ENCODE peak calls at places on chromosome 7, in seven cellular contexts. One of them, this sample, is unnamed.

GRCh38 chr7:122885583-122886356 is 490 bp downstream of the CADPS2 start:
- DNase-seq in AG09319: no peak
- DNase-seq in HCT116: no peak
- DNase-seq in stimulated activated CD4-positive, alpha-beta T cell treated with anti-CD3 and anti-CD28 coated beads, Interleukin-1b, Interleukin-23, amount 100 ng/mL, for 4 hours: no peak
- DNase-seq in lung microvascular endothelial cell: peak; percentile 65
- DNase-seq in NCI-H2171 treated with DMSO at 0.1 percent for 48 hours: peak; percentile 41
- DNase-seq in cardiac fibroblast: peak; percentile 62
- DNase-seq in this sample: peak; percentile 17

GRCh38 chr7:151813445-151813844 is 63.5 kb downstream of the PRKAG2 start:
- DNase-seq in AG09319: no peak
- DNase-seq in HCT116: no peak
- DNase-seq in stimulated activated CD4-positive, alpha-beta T cell treated with anti-CD3 and anti-CD28 coated beads, Interleukin-1b, Interleukin-23, amount 100 ng/mL, for 4 hours: no peak
- DNase-seq in lung microvascular endothelial cell: no peak
- DNase-seq in NCI-H2171 treated with DMSO at 0.1 percent for 48 hours: no peak
- DNase-seq in cardiac fibroblast: no peak
- DNase-seq in this sample: no peak

GRCh38 chr7:73622909-73623797 is 1.2 kb downstream of the MLXIPL start:
- DNase-seq in AG09319: no peak
- DNase-seq in HCT116: no peak
- DNase-seq in stimulated activated CD4-positive, alpha-beta T cell treated with anti-CD3 and anti-CD28 coated beads, Interleukin-1b, Interleukin-23, amount 100 ng/mL, for 4 hours: no peak
- DNase-seq in lung microvascular endothelial cell: no peak
- DNase-seq in NCI-H2171 treated with DMSO at 0.1 percent for 48 hours: peak; percentile 52
- DNase-seq in cardiac fibroblast: no peak
- DNase-seq in this sample: peak; percentile 15

GRCh38 chr7:3436112-3436511 is 135.1 kb downstream of the SDK1 start:
- DNase-seq in AG09319: no peak
- DNase-seq in HCT116: no peak
- DNase-seq in stimulated activated CD4-positive, alpha-beta T cell treated with anti-CD3 and anti-CD28 coated beads, Interleukin-1b, Interleukin-23, amount 100 ng/mL, for 4 hours: no peak
- DNase-seq in lung microvascular endothelial cell: no peak
- DNase-seq in NCI-H2171 treated with DMSO at 0.1 percent for 48 hours: no peak
- DNase-seq in cardiac fibroblast: no peak
- DNase-seq in this sample: no peak

GRCh38 chr7:135748770-135749169 is at the start of gene FAM180A:
- DNase-seq in AG09319: peak; percentile 85
- DNase-seq in HCT116: no peak
- DNase-seq in stimulated activated CD4-positive, alpha-beta T cell treated with anti-CD3 and anti-CD28 coated beads, Interleukin-1b, Interleukin-23, amount 100 ng/mL, for 4 hours: no peak
- DNase-seq in lung microvascular endothelial cell: no peak
- DNase-seq in NCI-H2171 treated with DMSO at 0.1 percent for 48 hours: no peak
- DNase-seq in cardiac fibroblast: peak; percentile 80
- DNase-seq in this sample: peak; percentile 95

GRCh38 chr7:13099197-13099795 is 411.9 kb downstream of the ARL4A start:
- DNase-seq in AG09319: no peak
- DNase-seq in HCT116: no peak
- DNase-seq in stimulated activated CD4-positive, alpha-beta T cell treated with anti-CD3 and anti-CD28 coated beads, Interleukin-1b, Interleukin-23, amount 100 ng/mL, for 4 hours: no peak
- DNase-seq in lung microvascular endothelial cell: no peak
- DNase-seq in NCI-H2171 treated with DMSO at 0.1 percent for 48 hours: no peak
- DNase-seq in cardiac fibroblast: peak; percentile 63
- DNase-seq in this sample: peak; percentile 17

GRCh38 chr7:46859963-46860475 is 721.9 kb downstream of the TNS3 start:
- DNase-seq in AG09319: no peak
- DNase-seq in HCT116: no peak
- DNase-seq in stimulated activated CD4-positive, alpha-beta T cell treated with anti-CD3 and anti-CD28 coated beads, Interleukin-1b, Interleukin-23, amount 100 ng/mL, for 4 hours: no peak
- DNase-seq in lung microvascular endothelial cell: peak; percentile 27
- DNase-seq in NCI-H2171 treated with DMSO at 0.1 percent for 48 hours: peak; percentile 7
- DNase-seq in cardiac fibroblast: peak; percentile 74
- DNase-seq in this sample: peak; percentile 44

GRCh38 chr7:100655908-100656674 is at the start of gene ACTL6B:
- DNase-seq in AG09319: no peak
- DNase-seq in HCT116: no peak
- DNase-seq in stimulated activated CD4-positive, alpha-beta T cell treated with anti-CD3 and anti-CD28 coated beads, Interleukin-1b, Interleukin-23, amount 100 ng/mL, for 4 hours: no peak
- DNase-seq in lung microvascular endothelial cell: peak; percentile 63
- DNase-seq in NCI-H2171 treated with DMSO at 0.1 percent for 48 hours: peak; percentile 65
- DNase-seq in cardiac fibroblast: peak; percentile 47
- DNase-seq in this sample: no peak

GRCh38 chr7:155270876-155271275 is 26.8 kb upstream of the INSIG1 start:
- DNase-seq in AG09319: no peak
- DNase-seq in HCT116: no peak
- DNase-seq in stimulated activated CD4-positive, alpha-beta T cell treated with anti-CD3 and anti-CD28 coated beads, Interleukin-1b, Interleukin-23, amount 100 ng/mL, for 4 hours: no peak
- DNase-seq in lung microvascular endothelial cell: no peak
- DNase-seq in NCI-H2171 treated with DMSO at 0.1 percent for 48 hours: no peak
- DNase-seq in cardiac fibroblast: no peak
- DNase-seq in this sample: no peak

GRCh38 chr7:149869291-149869650 is 4.5 kb upstream of the ATP6V0E2 start:
- DNase-seq in AG09319: no peak
- DNase-seq in HCT116: no peak
- DNase-seq in stimulated activated CD4-positive, alpha-beta T cell treated with anti-CD3 and anti-CD28 coated beads, Interleukin-1b, Interleukin-23, amount 100 ng/mL, for 4 hours: no peak
- DNase-seq in lung microvascular endothelial cell: no peak
- DNase-seq in NCI-H2171 treated with DMSO at 0.1 percent for 48 hours: no peak
- DNase-seq in cardiac fibroblast: no peak
- DNase-seq in this sample: no peak

GRCh38 chr7:22858640-22859561 is 36.3 kb upstream of the TOMM7 start:
- DNase-seq in AG09319: peak; percentile 95
- DNase-seq in HCT116: peak; percentile 69
- DNase-seq in stimulated activated CD4-positive, alpha-beta T cell treated with anti-CD3 and anti-CD28 coated beads, Interleukin-1b, Interleukin-23, amount 100 ng/mL, for 4 hours: no peak
- DNase-seq in lung microvascular endothelial cell: peak; percentile 91
- DNase-seq in NCI-H2171 treated with DMSO at 0.1 percent for 48 hours: no peak
- DNase-seq in cardiac fibroblast: peak; percentile 98
- DNase-seq in this sample: peak; percentile 98

GRCh38 chr7:81845628-81846259 is 75.9 kb upstream of the HGF start:
- DNase-seq in AG09319: no peak
- DNase-seq in HCT116: no peak
- DNase-seq in stimulated activated CD4-positive, alpha-beta T cell treated with anti-CD3 and anti-CD28 coated beads, Interleukin-1b, Interleukin-23, amount 100 ng/mL, for 4 hours: no peak
- DNase-seq in lung microvascular endothelial cell: peak; percentile 9
- DNase-seq in NCI-H2171 treated with DMSO at 0.1 percent for 48 hours: peak; percentile 93
- DNase-seq in cardiac fibroblast: peak; percentile 64
- DNase-seq in this sample: peak; percentile 57

GRCh38 chr7:28890137-28890536 is 68.0 kb downstream of the TRIL start:
- DNase-seq in AG09319: no peak
- DNase-seq in HCT116: no peak
- DNase-seq in stimulated activated CD4-positive, alpha-beta T cell treated with anti-CD3 and anti-CD28 coated beads, Interleukin-1b, Interleukin-23, amount 100 ng/mL, for 4 hours: no peak
- DNase-seq in lung microvascular endothelial cell: no peak
- DNase-seq in NCI-H2171 treated with DMSO at 0.1 percent for 48 hours: no peak
- DNase-seq in cardiac fibroblast: no peak
- DNase-seq in this sample: no peak

GRCh38 chr7:28041508-28042314 is 138.9 kb downstream of the JAZF1 start:
- DNase-seq in AG09319: peak; percentile 54
- DNase-seq in HCT116: peak; percentile 37
- DNase-seq in stimulated activated CD4-positive, alpha-beta T cell treated with anti-CD3 and anti-CD28 coated beads, Interleukin-1b, Interleukin-23, amount 100 ng/mL, for 4 hours: no peak
- DNase-seq in lung microvascular endothelial cell: peak; percentile 17
- DNase-seq in NCI-H2171 treated with DMSO at 0.1 percent for 48 hours: no peak
- DNase-seq in cardiac fibroblast: peak; percentile 82
- DNase-seq in this sample: peak; percentile 67

GRCh38 chr7:18896343-18896975 is 221.0 kb downstream of the TWIST1 start:
- DNase-seq in AG09319: no peak
- DNase-seq in HCT116: no peak
- DNase-seq in stimulated activated CD4-positive, alpha-beta T cell treated with anti-CD3 and anti-CD28 coated beads, Interleukin-1b, Interleukin-23, amount 100 ng/mL, for 4 hours: no peak
- DNase-seq in lung microvascular endothelial cell: peak; percentile 36
- DNase-seq in NCI-H2171 treated with DMSO at 0.1 percent for 48 hours: no peak
- DNase-seq in cardiac fibroblast: peak; percentile 17
- DNase-seq in this sample: no peak

GRCh38 chr7:128853691-128854298 is 8.9 kb upstream of the ATP6V1F start:
- DNase-seq in AG09319: no peak
- DNase-seq in HCT116: no peak
- DNase-seq in stimulated activated CD4-positive, alpha-beta T cell treated with anti-CD3 and anti-CD28 coated beads, Interleukin-1b, Interleukin-23, amount 100 ng/mL, for 4 hours: no peak
- DNase-seq in lung microvascular endothelial cell: no peak
- DNase-seq in NCI-H2171 treated with DMSO at 0.1 percent for 48 hours: no peak
- DNase-seq in cardiac fibroblast: no peak
- DNase-seq in this sample: no peak

This sample was measured in fibroblast of gingiva.